ENCODE peak calls at places on chromosomes 12 and 14, in ten cellular contexts. K, I, N, Y, S, L, J, M, D and P are unnamed samples.

GRCh38 chr12:89319111-89319510 is 33.2 kb downstream of the DUSP6 start:
- DNase-seq in K (no peak), I (no peak), N (no peak), Y (no peak), S (no peak), L (no peak), J (peak; percentile 27), M (peak; percentile 59), D (no peak), P (no peak)

GRCh38 chr12:57135939-57136338 is 7.7 kb downstream of the LRP1 start:
- DNase-seq in K (peak; percentile 54), I (no peak), N (peak; percentile 93), Y (no peak), S (no peak), L (no peak), J (no peak), M (peak; percentile 89), D (no peak), P (no peak)

GRCh38 chr12:49534806-49535278 is 4.0 kb upstream of the KCNH3 start:
- DNase-seq in K (no peak), I (no peak), N (peak; percentile 88), Y (no peak), S (no peak), L (no peak), J (no peak), M (no peak), D (no peak), P (no peak)

GRCh38 chr14:76908834-76909233 is 82.6 kb downstream of the LRRC74A start:
- DNase-seq in K (no peak), I (no peak), N (peak; percentile 73), Y (no peak), S (no peak), L (peak; percentile 57), J (no peak), M (no peak), D (no peak), P (no peak)

GRCh38 chr14:54564071-54564798 is 2.7 kb upstream of the SAMD4A start:
- DNase-seq in K (no peak), I (no peak), N (no peak), Y (peak; percentile 39), S (peak; percentile 52), L (no peak), J (peak; percentile 64), M (no peak), D (peak; percentile 69), P (no peak)

GRCh38 chr12:112466011-112466422 is 47.3 kb downstream of the PTPN11 start:
- DNase-seq in K (no peak), I (peak; percentile 11), N (no peak), Y (no peak), S (no peak), L (no peak), J (no peak), M (no peak), D (no peak), P (no peak)

GRCh38 chr12:47188576-47189441 is 109.0 kb upstream of the AMIGO2 start:
- DNase-seq in K (no peak), I (peak; percentile 84), N (no peak), Y (no peak), S (peak; percentile 27), L (no peak), J (no peak), M (no peak), D (no peak), P (no peak)

GRCh38 chr12:95608252-95609033 is 57.2 kb upstream of the USP44 start:
- DNase-seq in K (peak; percentile 38), I (peak; percentile 73), N (peak; percentile 90), Y (peak; percentile 94), S (peak; percentile 72), L (no peak), J (no peak), M (peak; percentile 65), D (peak; percentile 91), P (no peak)

GRCh38 chr12:68425998-68426397 is 93.8 kb upstream of the MDM1 start:
- DNase-seq in K (no peak), I (peak; percentile 88), N (no peak), Y (no peak), S (peak; percentile 80), L (no peak), J (no peak), M (no peak), D (no peak), P (no peak)

GRCh38 chr14:71324767-71325272 is 417.6 kb downstream of the PCNX1 start:
- DNase-seq in K (no peak), I (peak; percentile 86), N (no peak), Y (no peak), S (no peak), L (peak; percentile 65), J (no peak), M (no peak), D (no peak), P (no peak)

GRCh38 chr14:76654573-76654955 is 106.7 kb upstream of the VASH1 start:
- DNase-seq in K (no peak), I (no peak), N (peak; percentile 34), Y (no peak), S (no peak), L (no peak), J (no peak), M (no peak), D (no peak), P (no peak)

GRCh38 chr12:65496617-65497016 is 218.1 kb downstream of the MSRB3 start:
- DNase-seq in K (no peak), I (peak; percentile 78), N (no peak), Y (no peak), S (no peak), L (no peak), J (no peak), M (peak; percentile 69), D (no peak), P (no peak)

GRCh38 chr14:53273671-53274072 is 120.5 kb upstream of the DDHD1 start:
- DNase-seq in K (no peak), I (peak; percentile 7), N (no peak), Y (no peak), S (peak; percentile 7), L (no peak), J (no peak), M (no peak), D (no peak), P (no peak)

GRCh38 chr12:7093892-7094291 is 1.6 kb upstream of the C1R start:
- DNase-seq in K (no peak), I (peak; percentile 36), N (no peak), Y (no peak), S (no peak), L (no peak), J (no peak), M (peak; percentile 57), D (no peak), P (no peak)

GRCh38 chr12:47965581-47965980 is 2.2 kb downstream of the TMEM106C start:
- DNase-seq in K (no peak), I (no peak), N (no peak), Y (no peak), S (no peak), L (no peak), J (no peak), M (no peak), D (no peak), P (no peak)

GRCh38 chr12:45050751-45051489 is at the start of gene DBX2:
- DNase-seq in K (peak; percentile 23), I (no peak), N (peak; percentile 84), Y (no peak), S (no peak), L (no peak), J (no peak), M (peak; percentile 51), D (peak; percentile 4), P (peak; percentile 47)

GRCh38 chr12:56714431-56714929 is 10.6 kb downstream of the NACA start:
- DNase-seq in K (no peak), I (peak; percentile 43), N (peak; percentile 9), Y (no peak), S (no peak), L (no peak), J (no peak), M (no peak), D (no peak), P (no peak)

GRCh38 chr12:50283230-50283923 is at the start of gene LIMA1:
- DNase-seq in K (peak; percentile 96), I (peak; percentile 82), N (peak; percentile 98), Y (peak; percentile 48), S (peak; percentile 61), L (peak; percentile 95), J (peak; percentile 98), M (peak; percentile 97), D (peak; percentile 92), P (peak; percentile 86)

GRCh38 chr14:69055973-69056372 is 76.9 kb upstream of the ACTN1 start:
- DNase-seq in K (no peak), I (no peak), N (no peak), Y (no peak), S (no peak), L (no peak), J (no peak), M (no peak), D (no peak), P (no peak)

GRCh38 chr14:29629839-29630238 is 297.8 kb downstream of the PRKD1 start:
- DNase-seq in K (no peak), I (no peak), N (no peak), Y (no peak), S (no peak), L (no peak), J (no peak), M (no peak), D (no peak), P (no peak)

GRCh38 chr12:117124421-117125274 is 25.4 kb upstream of the TESC start:
- DNase-seq in K (no peak), I (no peak), N (peak; percentile 76), Y (no peak), S (no peak), L (no peak), J (no peak), M (no peak), D (peak; percentile 34), P (no peak)

GRCh38 chr14:88995437-88996198 is 171.2 kb downstream of the TTC8 start:
- DNase-seq in K (no peak), I (peak; percentile 82), N (no peak), Y (peak; percentile 81), S (no peak), L (no peak), J (peak; percentile 37), M (no peak), D (no peak), P (no peak)

GRCh38 chr12:108121353-108121752 is 7.7 kb upstream of the WSCD2 start:
- DNase-seq in K (no peak), I (no peak), N (no peak), Y (no peak), S (no peak), L (no peak), J (no peak), M (no peak), D (no peak), P (no peak)